ENCODE peak calls at places on chromosomes 2 and 18, in eight cellular contexts. V, C, Y, D, H, A, R and G are unnamed samples. For H3K4me1, the result is how much of the 10 kb centered on the place peaks cover.

GRCh38 chr2:173218331-173219056 is 136.2 kb upstream of the CDCA7 start:
- DNase-seq in C (no peak), H (no peak), A (no peak), Y (no peak), D (no peak), V (peak), R (no peak), G (no peak)

GRCh38 chr2:127658641-127659407 is 12.9 kb downstream of the GPR17 start:
- DNase-seq in D (no peak), A (no peak), C (no peak), R (peak), Y (no peak), V (no peak), H (no peak), G (peak)

GRCh38 chr18:55557211-55557610 is 30.8 kb downstream of the TCF4 start:
- DNase-seq in A (no peak), Y (no peak), C (no peak), R (no peak), V (no peak), H (no peak), D (no peak), G (no peak)

GRCh38 chr2:31138037-31138962 is at the start of gene GALNT14:
- DNase-seq in A (peak), Y (peak), H (peak), C (peak), V (peak), R (peak), D (peak), G (peak)

GRCh38 chr2:170711196-170711773 is 3.9 kb upstream of the SP5 start:
- DNase-seq in D (no peak), V (no peak), Y (no peak), A (no peak), C (no peak), R (no peak), H (no peak), G (no peak)

GRCh38 chr2:11481426-11481788 is 15.4 kb upstream of the E2F6 start:
- DNase-seq in V (no peak), Y (no peak), A (no peak), R (no peak), D (no peak), C (no peak), H (no peak), G (no peak)

GRCh38 chr18:50994031-50994430 is 26.2 kb downstream of the ELAC1 start:
- DNase-seq in Y (no peak), R (no peak), C (no peak), H (no peak), A (no peak), V (no peak), D (no peak), G (no peak)

GRCh38 chr2:156455366-156455975 is 19.3 kb downstream of the GPD2 start:
- DNase-seq in C (peak), R (no peak), Y (no peak), A (no peak), D (no peak), V (peak), H (no peak), G (no peak)

GRCh38 chr2:72139471-72139870 is 8.2 kb downstream of the CYP26B1 start:
- DNase-seq in Y (no peak), V (no peak), R (no peak), A (no peak), H (peak), C (no peak), D (peak), G (no peak)

GRCh38 chr2:96315400-96316071 is 9.6 kb upstream of the ITPRIPL1 start:
- DNase-seq in A (no peak), C (peak), V (peak), H (no peak), R (no peak), Y (no peak), D (no peak), G (no peak)

GRCh38 chr2:174174741-174175140 is 73.6 kb downstream of the OLA1 start:
- DNase-seq in V (no peak), D (no peak), H (no peak), A (no peak), C (no peak), R (no peak), Y (no peak), G (no peak)

GRCh38 chr2:227036527-227036926 is 127.5 kb downstream of the COL4A4 start:
- DNase-seq in C (no peak), H (no peak), A (no peak), D (no peak), R (no peak), Y (no peak), V (no peak), G (no peak)

GRCh38 chr2:121219866-121220265 is 65.1 kb downstream of the TFCP2L1 start:
- DNase-seq in Y (no peak), R (no peak), D (no peak), C (no peak), A (no peak), V (no peak), H (no peak), G (no peak)

GRCh38 chr2:40256649-40257048 is 195.2 kb downstream of the SLC8A1 start:
- DNase-seq in V (no peak), H (no peak), A (no peak), C (no peak), R (no peak), D (no peak), Y (no peak), G (no peak)

GRCh38 chr2:217905395-217905794 is 97.4 kb downstream of the TNS1 start:
- DNase-seq in A (peak), H (peak), V (no peak), D (no peak), Y (no peak), R (no peak), C (no peak), G (peak)

GRCh38 chr18:35457140-35457704 is 40.5 kb downstream of the INO80C start:
- DNase-seq in V (no peak), R (no peak), A (no peak), Y (no peak), D (no peak), C (no peak), H (no peak), G (no peak)

GRCh38 chr2:223465793-223466192 is 136.4 kb downstream of the SCG2 start:
- DNase-seq in R (peak), Y (peak), V (peak), A (peak), D (peak), C (peak), H (peak), G (peak)

GRCh38 chr2:218282173-218282991 is 9.9 kb downstream of the TMBIM1 start:
- DNase-seq in R (no peak), Y (peak), H (no peak), C (peak), V (peak), A (peak), D (no peak), G (no peak)

GRCh38 chr2:232023426-232023825 is 61.9 kb downstream of the DIS3L2 start:
- DNase-seq in D (no peak), R (no peak), C (no peak), H (no peak), V (no peak), Y (no peak), A (no peak), G (no peak)

GRCh38 chr2:71679481-71679880 is 226.1 kb downstream of the DYSF start:
- DNase-seq in R (no peak), V (no peak), H (no peak), D (no peak), C (no peak), A (no peak), Y (no peak), G (no peak)

GRCh38 chr18:78069784-78070664 is 820.4 kb downstream of the GALR1 start:
- DNase-seq in V (no peak), R (no peak), H (no peak), Y (no peak), C (no peak), A (peak), D (no peak), G (peak)

GRCh38 chr2:181106789-181107418 is 126.5 kb downstream of the UBE2E3 start:
- DNase-seq in C (peak), D (no peak), H (no peak), V (peak), A (no peak), R (no peak), Y (no peak), G (no peak)

GRCh38 chr2:6186332-6187100 is 494.3 kb downstream of the SOX11 start:
- DNase-seq in A (no peak), C (peak), D (peak), Y (peak), V (peak), H (no peak), R (no peak), G (peak)

GRCh38 chr2:237486819-237487448 is at the start of gene MLPH:
- DNase-seq in D (peak), C (peak), H (peak), R (peak), V (peak), Y (peak), A (no peak), G (peak)

GRCh38 chr18:35155403-35156117 is 85.3 kb upstream of the ZNF397 start:
- DNase-seq in D (no peak), H (no peak), V (peak), A (no peak), Y (no peak), C (peak), R (no peak), G (no peak)

GRCh38 chr2:230939691-230940475 is 14.8 kb upstream of the GPR55 start:
- DNase-seq in C (no peak), D (no peak), Y (peak), V (no peak), H (no peak), A (no peak), R (no peak), G (no peak)

GRCh38 chr2:112093216-112093615 is 38.1 kb downstream of the TMEM87B start:
- DNase-seq in D (no peak), C (no peak), R (no peak), V (peak), H (no peak), A (no peak), Y (no peak), G (no peak)

GRCh38 chr2:204863351-204863750 is 318.1 kb downstream of the PARD3B start:
- DNase-seq in Y (no peak), H (no peak), D (no peak), R (no peak), A (no peak), V (peak), C (peak), G (no peak)

GRCh38 chr2:10835052-10835970 is 22.7 kb upstream of the PDIA6 start:
- DNase-seq in Y (peak), A (no peak), C (no peak), R (peak), H (no peak), V (peak), D (peak), G (peak)

GRCh38 chr2:216679658-216680024 is 15.7 kb downstream of the IGFBP5 start:
- DNase-seq in V (peak), R (no peak), D (no peak), A (peak), H (no peak), Y (no peak), C (no peak), G (peak)

GRCh38 chr18:79329786-79330185 is 65.9 kb upstream of the NFATC1 start:
- DNase-seq in Y (no peak), V (no peak), C (no peak), H (no peak), A (no peak), D (no peak), R (no peak), G (no peak)

GRCh38 chr2:186919272-186919671 is 70.3 kb upstream of the ZSWIM2 start:
- DNase-seq in V (peak), A (no peak), Y (no peak), H (no peak), R (no peak), C (peak), D (no peak), G (no peak)

GRCh38 chr2:190862591-190862991 is 18.0 kb upstream of the GLS start:
- DNase-seq in C (peak), Y (no peak), V (peak), H (no peak), D (no peak), R (no peak), A (no peak), G (no peak)

GRCh38 chr2:190863946-190864345 is 16.7 kb upstream of the GLS start:
- DNase-seq in R (no peak), A (no peak), C (no peak), H (no peak), V (no peak), D (no peak), Y (no peak), G (no peak)

GRCh38 chr2:190864375-190864774 is 16.2 kb upstream of the GLS start:
- DNase-seq in Y (no peak), V (peak), R (no peak), H (no peak), C (peak), D (no peak), A (no peak), G (no peak)

GRCh38 chr2:190860985-190861721 is 19.5 kb upstream of the GLS start:
- DNase-seq in H (no peak), V (peak), C (peak), Y (no peak), R (no peak), D (no peak), A (no peak), G (no peak)

DNA sequence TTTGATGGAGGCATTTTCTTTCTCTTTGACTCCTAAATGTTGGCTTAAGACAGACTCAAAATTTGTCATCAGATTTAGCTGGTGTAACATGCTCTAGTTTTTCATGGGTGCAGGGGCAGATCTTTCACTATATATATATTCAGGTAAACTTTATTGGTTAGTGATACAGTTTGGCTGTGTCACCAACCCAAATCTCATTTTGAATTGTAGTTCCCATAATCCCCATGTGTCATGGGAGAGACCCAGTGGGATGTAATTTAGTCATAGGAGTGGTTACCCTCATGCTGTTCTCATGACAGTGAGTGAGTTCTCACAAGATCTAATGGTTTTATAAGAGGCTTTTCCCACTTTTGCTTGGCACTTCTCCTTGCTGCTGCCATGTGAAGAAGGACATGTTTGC is 18.6 kb upstream of the GLS start:
- DNase-seq in V (no peak), H (no peak), A (no peak), R (no peak), Y (no peak), D (no peak), C (no peak), G (no peak)
- H3K4me1 ChIP-seq in V (under half), H (under half), A (half or more), R (under half), Y (under half), D (under half), C (under half), G (under half)

GRCh38 chr2:68715353-68716041 is 19.1 kb upstream of the ARHGAP25 start:
- DNase-seq in D (peak), A (peak), C (peak), Y (peak), H (peak), R (peak), V (peak), G (no peak)
- TF ChIP-seq CTCF in D (peak), A (peak), C (peak), Y (no peak), H (peak), R (peak), V (peak), G (peak)

GRCh38 chr2:46850742-46851141 is 64.9 kb downstream of the MCFD2 start:
- DNase-seq in A (peak), R (no peak), D (peak), Y (peak), V (peak), C (peak), H (peak), G (peak)

GRCh38 chr2:46849741-46850474 is 65.7 kb downstream of the MCFD2 start:
- DNase-seq in C (peak), V (peak), Y (peak), A (peak), H (peak), D (peak), R (peak), G (peak)

GRCh38 chr2:46848446-46848845 is 67.2 kb downstream of the MCFD2 start:
- DNase-seq in Y (no peak), V (no peak), A (peak), D (peak), H (peak), C (no peak), R (peak), G (no peak)

GRCh38 chr2:46847726-46848421 is 67.7 kb downstream of the MCFD2 start:
- DNase-seq in H (no peak), A (peak), Y (no peak), C (peak), R (no peak), D (no peak), V (peak), G (no peak)

DNA sequence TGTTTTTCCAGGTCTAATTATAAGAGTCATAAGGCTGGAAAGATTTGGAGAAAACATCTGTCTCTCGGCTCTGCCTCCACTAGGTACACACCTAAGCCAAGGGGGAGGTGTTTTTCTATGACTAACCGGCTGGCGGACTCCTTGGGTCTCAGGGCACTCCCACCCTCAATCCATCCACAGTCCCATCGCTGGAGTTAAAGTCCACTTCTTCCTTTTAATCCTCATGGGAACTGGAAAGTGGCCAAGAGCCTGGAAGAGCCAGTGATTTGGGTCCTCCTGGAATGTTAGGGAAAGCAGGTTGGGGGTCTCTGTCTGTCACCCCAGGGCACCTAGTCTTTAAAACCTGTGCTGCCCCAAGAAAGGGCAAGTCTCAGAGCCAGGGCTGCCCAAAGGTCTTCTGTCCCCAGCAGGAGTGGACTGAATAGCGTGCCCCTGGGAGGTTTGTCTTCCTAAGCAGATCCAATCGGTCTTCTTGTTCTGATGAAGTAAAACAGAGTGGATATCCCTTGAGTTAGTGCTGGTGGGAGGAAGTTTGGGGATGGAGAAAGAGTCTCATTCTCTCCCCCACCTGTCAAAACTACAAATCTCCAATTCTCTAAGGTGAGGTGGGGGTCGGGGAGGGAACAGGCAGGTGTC is 66.4 kb downstream of the MCFD2 start:
- DNase-seq in C (peak), A (no peak), D (peak), Y (no peak), R (peak), V (peak), H (peak), G (no peak)
- H3K4me1 ChIP-seq in C (half or more), A (half or more), D (under half), Y (half or more), R (half or more), V (half or more), H (under half), G (half or more)

GRCh38 chr2:45640575-45640974 is 10.9 kb upstream of the PRKCE start:
- DNase-seq in C (no peak), Y (no peak), A (no peak), D (no peak), V (no peak), H (no peak), R (no peak), G (no peak)
- TF ChIP-seq CTCF in C (no peak), Y (no peak), A (no peak), D (no peak), V (no peak), H (no peak), R (no peak), G (no peak)

GRCh38 chr18:44592639-44593038 is 88.0 kb upstream of the SETBP1 start:
- DNase-seq in D (no peak), C (peak), V (peak), Y (no peak), H (no peak), R (no peak), A (no peak), G (no peak)

GRCh38 chr18:44586782-44587524 is 93.7 kb upstream of the SETBP1 start:
- DNase-seq in A (no peak), R (no peak), C (no peak), Y (no peak), H (peak), V (no peak), D (no peak), G (no peak)

GRCh38 chr18:44588466-44588865 is 92.2 kb upstream of the SETBP1 start:
- DNase-seq in C (no peak), R (no peak), D (no peak), V (no peak), H (no peak), A (no peak), Y (no peak), G (no peak)

GRCh38 chr18:44590976-44591375 is 89.7 kb upstream of the SETBP1 start:
- DNase-seq in D (no peak), A (no peak), Y (no peak), C (no peak), H (no peak), R (no peak), V (no peak), G (no peak)

GRCh38 chr18:44589709-44590108 is 91.0 kb upstream of the SETBP1 start:
- DNase-seq in H (no peak), R (no peak), Y (no peak), V (peak), D (no peak), A (no peak), C (peak), G (no peak)
- H3K4me1 ChIP-seq in H (under half), R (under half), Y (under half), V (under half), D (under half), A (under half), C (under half), G (under half)

GRCh38 chr18:26806224-26806623 is 59.3 kb downstream of the AQP4 start:
- DNase-seq in H (no peak), A (no peak), R (no peak), D (no peak), V (no peak), Y (no peak), C (no peak), G (no peak)

GRCh38 chr18:26803643-26804042 is 61.9 kb downstream of the AQP4 start:
- DNase-seq in H (no peak), Y (no peak), A (no peak), C (no peak), D (no peak), R (no peak), V (no peak), G (no peak)

GRCh38 chr18:26802330-26803200 is 62.9 kb downstream of the AQP4 start:
- DNase-seq in R (no peak), Y (no peak), H (no peak), A (no peak), D (no peak), C (no peak), V (no peak), G (no peak)

GRCh38 chr18:26804474-26804873 is 61.0 kb downstream of the AQP4 start:
- DNase-seq in Y (peak), H (no peak), C (no peak), R (no peak), V (no peak), A (no peak), D (no peak), G (no peak)
- TF ChIP-seq CTCF in Y (no peak), H (no peak), C (no peak), R (no peak), V (no peak), A (no peak), D (no peak), G (peak)